ENCODE peak calls at places on chromosomes 6 and 20, in eight cellular contexts. P is neural crest cell; T is cardiac fibroblast; V is H9; L is stimulated activated CD4-positive, alpha-beta T cell treated with anti-CD3 and anti-CD28 coated beads, TNF-alpha, amount 100 ng/mL, for 4 hours; B is tibial nerve; O is NCI-H446 treated with DMSO at 0.1 percent for 48 hours; R is cardiac septum. Y is an unnamed sample.
A peak's percentile ranks its signal among the peaks of the same experiment; 100 is the strongest.

GRCh38 chr6:111080713-111081112 is 6.6 kb upstream of the SLC16A10 start:
- DNase-seq in T (no peak), L (no peak), B (no peak), V (no peak), P (no peak), R (no peak), O (no peak), Y (no peak)

GRCh38 chr6:51466427-51466826 is 621.0 kb downstream of the PKHD1 start:
- DNase-seq in B (no peak), L (no peak), R (no peak), T (no peak), P (no peak), V (no peak), O (no peak), Y (no peak)

GRCh38 chr6:157269261-157269794 is 54.0 kb downstream of the TMEM242 start:
- DNase-seq in L (no peak), V (peak; percentile 24), O (no peak), R (peak; percentile 89), B (no peak), T (peak; percentile 95), P (no peak), Y (no peak)

GRCh38 chr6:11702039-11702795 is 76.4 kb downstream of the ADTRP start:
- DNase-seq in R (no peak), B (no peak), T (peak; percentile 60), L (no peak), V (no peak), O (no peak), P (no peak), Y (no peak)

GRCh38 chr20:36728986-36729385 is 16.9 kb downstream of the NDRG3 start:
- DNase-seq in B (no peak), V (peak; percentile 36), L (no peak), R (no peak), T (peak; percentile 8), O (no peak), P (no peak), Y (no peak)

GRCh38 chr6:96520851-96521115 is 823 bp upstream of the UFL1 start:
- DNase-seq in R (no peak), L (no peak), O (no peak), P (no peak), T (no peak), B (no peak), V (no peak), Y (no peak)

GRCh38 chr6:142361765-142362540 is 60.1 kb downstream of the ADGRG6 start:
- DNase-seq in L (no peak), P (no peak), R (no peak), V (no peak), B (no peak), T (peak; percentile 88), O (no peak), Y (no peak)

GRCh38 chr6:36678488-36679042 is at the start of gene CDKN1A:
- DNase-seq in R (peak; percentile 94), P (peak; percentile 58), T (peak; percentile 97), V (peak; percentile 81), O (peak; percentile 90), B (peak; percentile 87), L (peak; percentile 54), Y (peak; percentile 92)

GRCh38 chr6:168132531-168133184 is 53.6 kb upstream of the FRMD1 start:
- DNase-seq in V (peak; percentile 85), P (peak; percentile 44), L (no peak), B (no peak), T (peak; percentile 64), O (no peak), R (no peak), Y (no peak)

GRCh38 chr20:41428285-41428684 is 61.7 kb upstream of the EMILIN3 start:
- DNase-seq in L (no peak), R (no peak), P (no peak), O (no peak), T (peak; percentile 16), B (no peak), V (no peak), Y (no peak)

GRCh38 chr20:61263084-61263695 is 11.1 kb downstream of the CDH4 start:
- DNase-seq in R (no peak), O (no peak), T (peak; percentile 28), B (no peak), L (no peak), V (peak; percentile 60), P (peak; percentile 70), Y (no peak)

GRCh38 chr6:7114744-7115451 is 7.1 kb downstream of the RREB1 start:
- DNase-seq in O (no peak), L (no peak), V (no peak), T (no peak), P (no peak), B (no peak), R (no peak), Y (no peak)

GRCh38 chr6:146050168-146050567 is 21.3 kb downstream of the GRM1 start:
- DNase-seq in V (no peak), O (no peak), B (no peak), T (no peak), P (no peak), L (no peak), R (no peak), Y (no peak)

GRCh38 chr6:42532038-42532669 is 31.7 kb upstream of the UBR2 start:
- DNase-seq in B (no peak), O (peak; percentile 10), R (no peak), P (no peak), V (no peak), T (peak; percentile 80), L (no peak), Y (no peak)

GRCh38 chr6:15063253-15063853 is 182.5 kb upstream of the JARID2 start:
- DNase-seq in T (peak; percentile 19), B (no peak), R (peak; percentile 82), L (no peak), P (no peak), V (no peak), O (no peak), Y (no peak)

GRCh38 chr20:43843965-43844660 is 70.5 kb upstream of the TOX2 start:
- DNase-seq in P (no peak), O (no peak), B (no peak), L (no peak), V (no peak), R (peak; percentile 63), T (no peak), Y (no peak)

GRCh38 chr6:134196568-134197301 is 121.2 kb downstream of the SGK1 start:
- DNase-seq in L (no peak), O (no peak), R (no peak), P (no peak), T (no peak), V (no peak), B (no peak), Y (no peak)

GRCh38 chr20:50202677-50203076 is 12.0 kb downstream of the CEBPB start:
- DNase-seq in T (no peak), L (no peak), B (no peak), V (no peak), O (no peak), R (no peak), P (no peak), Y (no peak)

GRCh38 chr20:57840066-57840465 is 130.3 kb upstream of the PMEPA1 start:
- DNase-seq in T (no peak), R (no peak), L (no peak), V (peak; percentile 17), P (no peak), B (no peak), O (no peak), Y (no peak)

GRCh38 chr6:43375693-43376092 is 6.2 kb upstream of the ZNF318 start:
- DNase-seq in L (no peak), O (no peak), V (no peak), T (no peak), P (no peak), B (no peak), R (no peak), Y (no peak)

GRCh38 chr6:143652840-143653239 is 24.9 kb upstream of the PHACTR2 start:
- DNase-seq in B (no peak), L (no peak), T (no peak), V (no peak), P (no peak), O (no peak), R (no peak), Y (no peak)

GRCh38 chr6:12137480-12137879 is 125.4 kb downstream of the HIVEP1 start:
- DNase-seq in T (peak; percentile 90), P (no peak), B (peak; percentile 21), V (no peak), O (no peak), L (no peak), R (no peak), Y (no peak)

GRCh38 chr6:34062815-34063214 is 83.1 kb downstream of the GRM4 start:
- DNase-seq in O (no peak), T (no peak), P (peak; percentile 22), L (no peak), R (no peak), B (no peak), V (no peak), Y (no peak)

GRCh38 chr6:125357515-125358256 is 55.9 kb upstream of the HDDC2 start:
- DNase-seq in B (no peak), O (no peak), L (no peak), T (peak; percentile 52), R (no peak), P (peak; percentile 33), V (no peak), Y (no peak)

GRCh38 chr20:47063407-47063806 is 168.8 kb downstream of the EYA2 start:
- DNase-seq in R (no peak), O (no peak), L (no peak), B (no peak), T (no peak), P (no peak), V (no peak), Y (no peak)

GRCh38 chr6:131909408-131910218 is 41.6 kb downstream of the CCN2 start:
- DNase-seq in V (peak; percentile 73), L (peak; percentile 45), B (peak; percentile 81), R (no peak), T (peak; percentile 78), O (peak; percentile 2), P (peak; percentile 87), Y (peak; percentile 16)

GRCh38 chr20:46056027-46056833 is 27.2 kb downstream of the SLC12A5 start:
- DNase-seq in P (no peak), R (no peak), V (no peak), O (no peak), T (no peak), B (no peak), L (no peak), Y (no peak)

GRCh38 chr20:45187693-45188092 is 13.0 kb downstream of the PI3 start:
- DNase-seq in L (no peak), O (no peak), T (no peak), V (no peak), P (no peak), R (no peak), B (no peak), Y (no peak)

GRCh38 chr6:109454483-109455160 is 950 bp downstream of the MICAL1 start:
- DNase-seq in B (no peak), T (peak; percentile 35), L (peak; percentile 41), R (no peak), P (no peak), V (no peak), O (no peak), Y (no peak)

GRCh38 chr20:18224968-18225568 is 63.3 kb upstream of the ZNF133 start:
- DNase-seq in B (peak; percentile 42), P (peak; percentile 45), V (no peak), T (peak; percentile 76), O (peak; percentile 41), R (no peak), L (no peak), Y (peak; percentile 75)

GRCh38 chr6:188821-189655 is 103.2 kb upstream of the DUSP22 start:
- DNase-seq in O (peak; percentile 23), T (peak; percentile 81), B (peak; percentile 84), V (peak; percentile 93), L (peak; percentile 54), R (peak; percentile 91), P (peak; percentile 82), Y (peak; percentile 49)

GRCh38 chr6:150685860-150686259 is 86.2 kb downstream of the PLEKHG1 start:
- DNase-seq in P (no peak), L (peak; percentile 11), R (no peak), T (no peak), O (no peak), B (no peak), V (peak; percentile 73), Y (no peak)

GRCh38 chr6:46323312-46323965 is 152.7 kb upstream of the ENPP5 start:
- DNase-seq in B (no peak), T (peak; percentile 84), V (no peak), P (no peak), R (no peak), L (no peak), O (no peak), Y (peak; percentile 20)

GRCh38 chr20:64247312-64247627 is 8.3 kb upstream of the PCMTD2 start:
- DNase-seq in R (peak; percentile 59), L (no peak), O (no peak), T (no peak), B (no peak), V (no peak), P (no peak), Y (no peak)